ENCODE peak calls at places on chromosome 20, in four cellular contexts. K, C, L and B are unnamed samples.

GRCh38 chr20:38985603-38986170 is 23.5 kb downstream of the DHX35 start:
- DNase-seq in L (peak; percentile 73), K (no peak), C (no peak), B (peak; percentile 20)

GRCh38 chr20:23358563-23358906 is 3.4 kb upstream of the GZF1 start:
- DNase-seq in L (no peak), K (no peak), C (no peak), B (no peak)

GRCh38 chr20:44805991-44806729 is 4.2 kb downstream of the RIMS4 start:
- DNase-seq in K (peak; percentile 24), C (peak; percentile 91), L (no peak), B (no peak)

GRCh38 chr20:52484438-52484837 is 292.9 kb upstream of the ZFP64 start:
- DNase-seq in K (no peak), L (no peak), C (no peak), B (no peak)

GRCh38 chr20:44471481-44471882 is 4.2 kb upstream of the TTPAL start:
- DNase-seq in K (no peak), L (peak; percentile 86), C (peak; percentile 47), B (no peak)

GRCh38 chr20:36548006-36548315 is 6.6 kb downstream of the MYL9 start:
- DNase-seq in C (peak; percentile 54), K (peak; percentile 44), L (peak; percentile 39), B (no peak)

GRCh38 chr20:53750827-53751393 is 157.3 kb upstream of the ZNF217 start:
- DNase-seq in L (no peak), K (peak; percentile 28), C (peak; percentile 70), B (peak; percentile 69)

GRCh38 chr20:49510562-49511117 is 28.2 kb upstream of the KCNB1 start:
- DNase-seq in C (no peak), L (no peak), K (no peak), B (no peak)

GRCh38 chr20:47090835-47091234 is 196.2 kb downstream of the EYA2 start:
- DNase-seq in C (no peak), L (no peak), K (no peak), B (no peak)

GRCh38 chr20:35305682-35306556 is 13.7 kb upstream of the FAM83C start:
- DNase-seq in C (no peak), L (peak; percentile 92), K (peak; percentile 68), B (no peak)

GRCh38 chr20:32809907-32810306 is 9.8 kb upstream of the MAPRE1 start:
- DNase-seq in K (no peak), C (no peak), L (no peak), B (no peak)

GRCh38 chr20:10178727-10179313 is 39.8 kb upstream of the SNAP25 start:
- DNase-seq in L (no peak), C (no peak), K (no peak), B (no peak)

GRCh38 chr20:32957451-32957850 is 46.8 kb downstream of the SUN5 start:
- DNase-seq in K (no peak), L (no peak), C (no peak), B (no peak)

GRCh38 chr20:36571564-36572504 is 1.6 kb upstream of the TGIF2 start:
- DNase-seq in C (no peak), L (peak; percentile 73), K (peak; percentile 66), B (no peak)

GRCh38 chr20:35663813-35664543 is 722 bp downstream of the CPNE1 start:
- DNase-seq in C (peak; percentile 59), K (peak; percentile 32), L (peak; percentile 61), B (no peak)

GRCh38 chr20:6232436-6232835 is 109.6 kb upstream of the FERMT1 start:
- DNase-seq in C (no peak), K (no peak), L (no peak), B (no peak)

GRCh38 chr20:44309763-44310663 is 989 bp downstream of the FITM2 start:
- DNase-seq in K (peak; percentile 60), L (no peak), C (no peak), B (no peak)

GRCh38 chr20:48807586-48808381 is 20.0 kb downstream of the PREX1 start:
- DNase-seq in C (no peak), K (no peak), L (no peak), B (no peak)

GRCh38 chr20:43973231-43973630 is 58.6 kb downstream of the TOX2 start:
- DNase-seq in L (no peak), K (no peak), C (no peak), B (no peak)

GRCh38 chr20:40868568-40869223 is 159.9 kb upstream of the TOP1 start:
- DNase-seq in K (no peak), L (no peak), C (no peak), B (no peak)

GRCh38 chr20:10965936-10966470 is 292.2 kb upstream of the JAG1 start:
- DNase-seq in K (no peak), L (no peak), C (no peak), B (no peak)

GRCh38 chr20:10922941-10923340 is 249.1 kb upstream of the JAG1 start:
- DNase-seq in C (no peak), K (no peak), L (no peak), B (no peak)

GRCh38 chr20:58233881-58234528 is 5.6 kb upstream of the ANKRD60 start:
- DNase-seq in C (peak; percentile 72), L (peak; percentile 34), K (peak; percentile 82), B (no peak)

GRCh38 chr20:37943501-37944455 is 40.9 kb downstream of the VSTM2L start:
- DNase-seq in K (peak; percentile 48), L (no peak), C (peak; percentile 66), B (no peak)

GRCh38 chr20:45823949-45824835 is 2.9 kb downstream of the TNNC2 start:
- DNase-seq in K (no peak), L (peak; percentile 51), C (peak; percentile 62), B (no peak)

GRCh38 chr20:17969884-17970409 is 1.1 kb downstream of the MGME1 start:
- DNase-seq in C (no peak), L (peak; percentile 71), K (no peak), B (no peak)

GRCh38 chr20:17968366-17969275 is at the start of the genes MGME1 and SNX5:
- DNase-seq in L (peak; percentile 100), K (peak; percentile 76), C (peak; percentile 95), B (peak; percentile 96)

GRCh38 chr20:17969276-17969883 is 562 bp downstream of the MGME1 start:
- DNase-seq in L (peak; percentile 67), C (peak; percentile 53), K (no peak), B (no peak)

GRCh38 chr20:17971571-17972013 is 2.8 kb downstream of the MGME1 start:
- DNase-seq in L (peak; percentile 80), C (no peak), K (no peak), B (no peak)

DNA sequence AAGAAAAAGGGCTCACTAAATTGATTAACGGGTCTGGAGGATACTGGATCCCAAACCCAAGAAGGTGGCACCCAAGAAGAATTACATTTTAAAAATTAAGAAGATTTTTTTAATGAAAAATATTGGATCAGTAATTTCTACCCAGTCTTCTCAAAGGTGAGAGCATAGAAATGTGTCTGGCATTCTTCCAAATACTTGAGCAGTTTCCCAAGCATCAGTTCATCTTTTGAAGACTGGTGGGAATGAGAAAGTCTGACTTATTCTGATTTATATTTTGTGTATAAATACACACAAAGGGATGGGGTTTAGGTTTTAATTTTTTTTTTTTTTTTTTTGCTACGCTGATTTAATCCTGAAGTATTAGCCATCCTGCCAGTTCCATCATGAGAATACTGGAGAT is 3.3 kb downstream of the MGME1 start:
- DNase-seq in C (no peak), L (no peak), K (no peak), B (no peak)
- TF ChIP-seq NFIC in C (no peak), L (no peak), K (peak; percentile 75), B (no peak)

GRCh38 chr20:1992359-1992758 is 1.5 kb downstream of the PDYN start:
- DNase-seq in L (no peak), C (no peak), K (no peak), B (no peak)

GRCh38 chr20:1982666-1983065 is 11.2 kb downstream of the PDYN start:
- DNase-seq in K (no peak), L (no peak), C (no peak), B (no peak)

GRCh38 chr20:1983311-1983710 is 10.5 kb downstream of the PDYN start:
- DNase-seq in L (no peak), C (no peak), K (no peak), B (no peak)

DNA sequence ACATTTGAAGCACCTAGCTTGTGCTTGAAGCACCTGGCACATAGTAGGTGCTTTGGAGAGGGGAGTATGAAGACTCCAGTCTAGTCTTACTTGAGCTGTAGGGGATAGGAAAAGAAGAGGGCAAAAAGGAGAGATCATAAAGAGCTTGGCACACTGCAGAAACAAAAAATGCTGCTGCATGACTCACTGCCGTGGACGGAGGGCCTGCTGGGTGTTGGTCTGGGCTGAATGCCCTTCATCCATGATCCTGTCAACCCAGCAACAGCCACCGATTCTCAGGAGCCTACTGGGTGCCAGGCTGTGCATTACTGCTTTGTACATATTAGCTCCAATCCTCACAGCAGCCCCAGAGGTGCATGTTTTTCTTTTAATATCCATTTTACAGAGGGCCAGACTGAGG is 6.0 kb downstream of the PDYN start:
- DNase-seq in L (no peak), C (no peak), K (no peak), B (no peak)
- TF ChIP-seq NFIC in L (no peak), C (no peak), K (no peak), B (no peak)

GRCh38 chr20:62376112-62377063 is 9.3 kb upstream of the LAMA5 start:
- DNase-seq in K (no peak), C (no peak), L (peak; percentile 92), B (no peak)
- TF ChIP-seq NFIC in K (no peak), C (no peak), L (no peak), B (no peak)

DNA sequence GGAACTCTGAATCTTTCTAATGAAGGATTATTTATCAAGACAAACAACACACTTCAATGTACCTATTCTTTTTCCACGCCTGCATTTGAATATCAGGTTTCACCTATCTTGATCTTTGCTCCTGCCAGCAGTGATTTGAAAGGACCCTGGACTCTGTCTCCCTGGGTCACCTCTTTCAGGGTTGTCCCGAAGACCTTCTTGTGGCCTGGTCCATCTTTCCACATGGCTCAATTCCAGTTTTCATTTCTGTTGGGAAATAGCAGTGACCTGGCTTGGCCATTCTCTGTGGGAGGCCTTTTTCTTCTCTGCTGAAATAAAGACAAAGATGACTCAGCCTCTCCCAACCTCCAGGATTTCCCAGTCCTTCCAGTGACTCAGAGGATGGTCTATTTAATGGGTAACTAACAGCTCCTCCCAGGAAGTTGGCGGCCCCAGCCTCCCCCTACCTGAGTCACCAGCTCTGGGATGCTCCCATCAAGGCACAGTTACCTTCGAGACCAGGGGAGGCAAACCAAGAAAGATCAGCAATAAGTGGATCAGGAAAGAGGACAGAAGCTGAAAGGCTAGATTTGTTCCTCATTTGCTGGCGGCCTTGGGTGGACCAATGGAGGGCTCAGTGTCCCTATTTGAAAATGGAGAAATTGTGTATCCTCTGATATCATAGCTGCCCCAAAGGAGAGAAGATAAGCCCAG is 120.2 kb upstream of the RNF24 start:
- DNase-seq in K (peak; percentile 50), L (peak; percentile 99), C (no peak), B (no peak)
- TF ChIP-seq NFIC in K (no peak), L (peak; percentile 88), C (peak; percentile 91), B (no peak)

GRCh38 chr20:61980647-61981583 is 84.8 kb downstream of the TAF4 start:
- DNase-seq in K (peak; percentile 78), C (peak; percentile 73), L (peak; percentile 72), B (no peak)
- TF ChIP-seq NFIC in K (no peak), C (no peak), L (no peak), B (no peak)

DNA sequence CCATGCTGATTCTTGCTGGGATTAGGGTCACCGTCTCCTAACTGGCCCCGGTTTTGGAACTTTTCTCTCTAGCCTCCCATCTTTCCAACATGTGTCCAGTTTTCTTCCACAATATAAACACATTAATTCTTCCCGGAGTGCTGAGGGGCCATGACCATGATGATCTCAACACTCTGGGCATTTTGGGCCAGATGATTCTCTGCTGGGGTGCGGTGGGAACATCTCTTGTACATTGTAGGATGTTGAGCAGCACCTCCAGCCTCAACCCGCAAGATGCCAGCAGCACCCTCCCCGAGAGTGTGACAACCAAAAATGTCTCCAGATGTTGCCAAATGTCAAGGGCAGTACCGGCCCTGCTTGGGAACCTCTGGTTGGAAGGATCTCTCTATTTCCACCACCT is 164.8 kb downstream of the TFAP2C start:
- DNase-seq in C (no peak), K (no peak), L (no peak), B (no peak)
- TF ChIP-seq NFIC in C (no peak), K (no peak), L (no peak), B (no peak)

GRCh38 chr20:21208999-21209398 is 83.1 kb downstream of the KIZ start:
- DNase-seq in K (no peak), L (no peak), C (peak; percentile 51), B (no peak)
- TF ChIP-seq NFIC in K (no peak), L (no peak), C (no peak), B (no peak)